ENCODE peak calls at places on chromosomes 16 and 17, in four cellular contexts. Y is H1, J is H9, R is IMR-90. Q is an unnamed sample. For H3K79me1, the result is how much of the 10 kb centered on the place peaks cover.

GRCh38 chr17:50955667-50956120 is 89.5 kb upstream of the TOB1 start:
- DNase-seq in Y (peak), J (no peak), R (no peak), Q (no peak)

GRCh38 chr16:5214466-5214865 is 116.9 kb upstream of the EEF2KMT start:
- DNase-seq in Y (no peak), J (no peak), R (no peak), Q (no peak)

GRCh38 chr17:927611-928461 is 51.7 kb downstream of the NXN start:
- DNase-seq in Y (no peak), J (no peak), R (peak), Q (peak)

GRCh38 chr17:43094129-43094834 is 30.9 kb downstream of the BRCA1 start:
- DNase-seq in Y (no peak), J (no peak), R (peak), Q (no peak)

GRCh38 chr17:39231587-39232551 is 6.1 kb upstream of the STAC2 start:
- DNase-seq in Y (peak), J (peak), R (peak), Q (peak)

GRCh38 chr17:80117491-80118401 is 16.4 kb downstream of the GAA start:
- DNase-seq in Y (peak), J (peak), R (no peak), Q (no peak)

GRCh38 chr16:89291355-89291754 is 73.9 kb downstream of the ZNF778 start:
- DNase-seq in Y (no peak), J (no peak), R (no peak), Q (no peak)

GRCh38 chr17:48612456-48612853 is 1.6 kb upstream of the HOXB7 start:
- DNase-seq in Y (no peak), J (no peak), R (peak), Q (no peak)

GRCh38 chr17:81135503-81136283 is 29.6 kb upstream of the PVALEF start:
- DNase-seq in Y (no peak), J (no peak), R (no peak), Q (no peak)

GRCh38 chr17:47267354-47267828 is 13.8 kb downstream of the ITGB3 start:
- DNase-seq in Y (no peak), J (no peak), R (peak), Q (peak)

GRCh38 chr17:39196191-39196819 is 1.2 kb downstream of the CACNB1 start:
- DNase-seq in Y (no peak), J (peak), R (no peak), Q (no peak)

GRCh38 chr17:62966426-62967110 is 533 bp downstream of the TANC2 start:
- DNase-seq in Y (peak), J (peak), R (peak), Q (peak)

GRCh38 chr16:11408261-11408660 is 63.0 kb downstream of the RMI2 start:
- DNase-seq in Y (no peak), J (no peak), R (peak), Q (no peak)

GRCh38 chr17:39462644-39463375 is 1.5 kb downstream of the CDK12 start:
- DNase-seq in Y (peak), J (no peak), R (peak), Q (peak)

GRCh38 chr17:65557349-65558310 is 3.8 kb downstream of the AXIN2 start:
- DNase-seq in Y (no peak), J (no peak), R (peak), Q (no peak)

GRCh38 chr17:67289174-67289876 is 44.3 kb upstream of the HELZ start:
- DNase-seq in Y (no peak), J (peak), R (peak), Q (no peak)

GRCh38 chr17:74647871-74648672 is 24.5 kb upstream of the CD300E start:
- DNase-seq in Y (no peak), J (no peak), R (no peak), Q (no peak)

GRCh38 chr17:49752508-49752907 is 11.4 kb downstream of the FAM117A start:
- DNase-seq in Y (no peak), J (no peak), R (no peak), Q (no peak)

GRCh38 chr17:2198917-2199316 is 104.7 kb downstream of the SMG6 start:
- DNase-seq in Y (no peak), J (no peak), R (peak), Q (no peak)

GRCh38 chr17:82444941-82445521 is 5.5 kb downstream of the CYBC1 start:
- DNase-seq in Y (no peak), J (peak), R (no peak), Q (no peak)

GRCh38 chr16:59021751-59022150 is 287.6 kb upstream of the GOT2 start:
- DNase-seq in Y (no peak), J (no peak), R (peak), Q (no peak)

GRCh38 chr16:85428899-85429775 is 184.0 kb upstream of the GSE1 start:
- DNase-seq in Y (peak), J (no peak), R (no peak), Q (no peak)

GRCh38 chr17:64380985-64381384 is 9.7 kb downstream of the PECAM1 start:
- DNase-seq in Y (no peak), J (no peak), R (no peak), Q (no peak)

GRCh38 chr17:4497101-4497824 is 1.4 kb upstream of the SPNS2 start:
- DNase-seq in Y (no peak), J (no peak), R (peak), Q (no peak)

GRCh38 chr17:19244357-19244756 is 7.2 kb downstream of the EPN2 start:
- DNase-seq in Y (no peak), J (no peak), R (no peak), Q (no peak)

GRCh38 chr16:57229079-57229478 is 16.0 kb upstream of the ARL2BP start:
- DNase-seq in Y (no peak), J (no peak), R (no peak), Q (no peak)

GRCh38 chr17:70875729-70876344 is 706.5 kb downstream of the KCNJ2 start:
- DNase-seq in Y (no peak), J (no peak), R (no peak), Q (peak)

GRCh38 chr16:87365021-87365713 is 18.4 kb downstream of the FBXO31 start:
- DNase-seq in Y (no peak), J (no peak), R (no peak), Q (no peak)
- H3K79me1 ChIP-seq in Y (under half), J (under half), R (under half), Q (under half)

GRCh38 chr17:29862951-29863350 is 67.1 kb downstream of the SSH2 start:
- DNase-seq in Y (no peak), J (no peak), R (no peak), Q (no peak)

GRCh38 chr17:29870836-29871430 is 59.1 kb downstream of the SSH2 start:
- DNase-seq in Y (no peak), J (no peak), R (no peak), Q (no peak)

GRCh38 chr17:29867643-29868181 is 62.3 kb downstream of the SSH2 start:
- DNase-seq in Y (no peak), J (no peak), R (no peak), Q (no peak)

GRCh38 chr17:29862127-29862526 is 67.9 kb downstream of the SSH2 start:
- DNase-seq in Y (no peak), J (no peak), R (no peak), Q (no peak)

DNA sequence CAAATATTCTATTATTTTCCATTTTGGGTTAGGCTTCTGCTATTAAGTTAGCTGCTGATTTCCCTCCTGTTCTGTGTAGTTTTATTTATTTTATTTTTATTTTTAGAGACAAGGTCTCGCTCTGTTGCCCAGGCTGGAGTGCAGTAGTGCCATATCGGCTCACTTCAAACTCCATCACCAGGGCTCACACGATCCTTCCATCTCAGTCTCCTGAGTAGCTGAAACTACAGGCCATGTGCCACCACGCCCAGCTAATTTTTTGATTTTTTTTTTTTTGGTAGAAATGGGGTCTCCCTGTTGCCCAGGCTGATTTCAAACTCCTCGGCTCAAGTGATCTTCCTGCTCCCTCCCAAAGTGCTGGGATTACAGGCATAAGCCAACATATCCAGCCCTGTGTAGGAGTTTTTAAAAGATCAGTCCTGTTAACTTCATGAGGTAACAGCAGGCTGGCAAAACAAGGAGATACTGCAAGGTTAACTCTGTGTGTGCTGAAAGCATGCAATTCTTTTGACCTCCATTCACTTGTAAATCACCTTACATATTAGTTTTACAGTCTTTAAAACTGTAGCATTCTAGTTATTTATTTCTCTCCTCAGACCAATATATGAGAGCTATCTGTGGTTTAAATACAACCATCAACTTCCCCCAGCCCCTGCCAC is 63.2 kb downstream of the SSH2 start:
- DNase-seq in Y (no peak), J (no peak), R (no peak), Q (no peak)
- H3K79me1 ChIP-seq in Y (under half), J (under half), R (under half), Q (under half)

GRCh38 chr17:76889323-76889722 is 21.1 kb downstream of the MGAT5B start:
- DNase-seq in Y (no peak), J (no peak), R (no peak), Q (no peak)

GRCh38 chr17:76892329-76892728 is 24.1 kb downstream of the MGAT5B start:
- DNase-seq in Y (no peak), J (no peak), R (no peak), Q (no peak)

GRCh38 chr17:76894842-76895241 is 26.6 kb downstream of the MGAT5B start:
- DNase-seq in Y (no peak), J (no peak), R (no peak), Q (no peak)

GRCh38 chr17:76897023-76897422 is 28.8 kb downstream of the MGAT5B start:
- DNase-seq in Y (no peak), J (no peak), R (no peak), Q (no peak)

DNA sequence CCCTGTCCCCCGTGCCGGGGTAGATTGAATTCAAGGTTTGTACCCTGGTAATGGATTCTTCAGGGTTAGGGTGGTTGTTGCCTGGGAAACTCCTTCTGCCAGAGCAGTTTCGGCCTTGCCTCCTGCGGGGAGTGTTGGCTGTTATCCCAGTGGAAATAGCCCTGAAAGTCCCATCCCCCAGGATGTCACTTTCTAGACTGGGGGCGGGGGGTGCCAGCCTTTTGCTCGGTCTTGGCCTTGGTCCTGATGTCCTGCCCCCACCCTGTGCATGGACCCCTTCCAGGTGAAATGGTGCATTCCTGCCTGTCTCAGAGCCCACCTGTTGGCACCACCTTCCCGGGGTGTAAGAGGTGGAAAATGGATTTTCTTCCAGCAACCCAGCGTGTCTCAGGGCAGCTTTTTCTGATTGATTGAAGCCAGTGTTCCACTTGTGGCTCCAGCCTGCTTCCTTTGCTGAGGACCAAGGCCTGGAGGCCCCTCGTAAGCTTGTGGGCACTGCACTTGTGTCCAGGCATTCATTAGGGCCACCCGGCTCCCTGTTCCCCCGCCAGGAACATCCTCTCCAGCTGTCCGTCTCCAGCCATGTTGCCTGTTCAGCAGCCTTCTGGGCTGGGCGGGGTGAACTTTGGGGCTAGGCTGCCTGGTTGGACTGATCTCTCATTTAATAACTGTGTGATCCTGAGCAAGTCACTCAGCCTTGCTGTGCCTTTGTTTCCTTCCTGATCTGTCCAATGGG is 25.6 kb downstream of the MGAT5B start:
- DNase-seq in Y (no peak), J (no peak), R (no peak), Q (no peak)
- H3K79me1 ChIP-seq in Y (under half), J (under half), R (under half), Q (under half)

GRCh38 chr17:75900691-75901533 is 3.8 kb downstream of the MRPL38 start:
- DNase-seq in Y (no peak), J (peak), R (no peak), Q (no peak)
- H3K79me1 ChIP-seq in Y (under half), J (under half), R (under half), Q (under half)

DNA sequence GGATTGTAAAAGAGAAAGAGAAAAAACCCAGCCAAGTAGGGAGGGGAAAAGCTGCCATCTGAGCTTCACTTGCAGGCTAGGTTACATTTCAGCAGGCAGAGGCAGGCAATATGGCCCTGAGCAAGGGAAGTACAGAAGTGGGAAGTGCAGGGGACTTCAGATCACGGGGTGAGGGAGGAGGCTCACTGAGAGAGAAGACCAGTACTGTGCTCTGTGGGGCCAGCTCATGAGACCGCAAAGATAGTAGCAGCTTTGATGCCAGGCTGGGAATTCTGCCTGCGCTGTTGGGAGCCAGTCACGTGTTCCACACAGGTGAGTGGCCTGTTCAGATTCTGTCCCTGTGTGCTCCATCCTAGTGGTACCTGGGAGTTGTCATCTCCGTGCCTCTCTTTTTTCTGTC is 230.7 kb downstream of the MSI2 start:
- DNase-seq in Y (no peak), J (no peak), R (no peak), Q (no peak)
- H3K79me1 ChIP-seq in Y (under half), J (under half), R (under half), Q (under half)

DNA sequence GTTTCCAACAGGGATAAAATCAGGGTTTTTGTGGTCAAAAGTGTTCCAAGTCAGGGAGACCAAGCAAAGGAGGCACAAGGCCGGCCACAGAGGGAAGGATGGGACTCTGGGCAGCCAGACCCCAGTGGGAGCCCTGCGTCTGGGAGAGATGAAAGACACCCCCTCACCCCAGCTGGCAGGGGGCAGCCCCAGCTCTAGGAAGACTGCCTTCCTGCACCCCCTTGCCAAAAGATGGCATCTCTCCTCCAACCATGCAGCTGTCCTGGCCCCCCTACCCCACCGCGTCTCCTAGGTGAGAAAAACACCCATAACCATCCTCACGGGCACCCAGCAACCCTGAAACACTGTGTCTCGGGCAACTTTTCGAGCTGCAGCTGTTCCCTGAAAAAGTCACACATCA is 51.3 kb downstream of the CUEDC1 start:
- DNase-seq in Y (no peak), J (no peak), R (no peak), Q (no peak)
- H3K79me1 ChIP-seq in Y (under half), J (under half), R (half or more), Q (under half)

DNA sequence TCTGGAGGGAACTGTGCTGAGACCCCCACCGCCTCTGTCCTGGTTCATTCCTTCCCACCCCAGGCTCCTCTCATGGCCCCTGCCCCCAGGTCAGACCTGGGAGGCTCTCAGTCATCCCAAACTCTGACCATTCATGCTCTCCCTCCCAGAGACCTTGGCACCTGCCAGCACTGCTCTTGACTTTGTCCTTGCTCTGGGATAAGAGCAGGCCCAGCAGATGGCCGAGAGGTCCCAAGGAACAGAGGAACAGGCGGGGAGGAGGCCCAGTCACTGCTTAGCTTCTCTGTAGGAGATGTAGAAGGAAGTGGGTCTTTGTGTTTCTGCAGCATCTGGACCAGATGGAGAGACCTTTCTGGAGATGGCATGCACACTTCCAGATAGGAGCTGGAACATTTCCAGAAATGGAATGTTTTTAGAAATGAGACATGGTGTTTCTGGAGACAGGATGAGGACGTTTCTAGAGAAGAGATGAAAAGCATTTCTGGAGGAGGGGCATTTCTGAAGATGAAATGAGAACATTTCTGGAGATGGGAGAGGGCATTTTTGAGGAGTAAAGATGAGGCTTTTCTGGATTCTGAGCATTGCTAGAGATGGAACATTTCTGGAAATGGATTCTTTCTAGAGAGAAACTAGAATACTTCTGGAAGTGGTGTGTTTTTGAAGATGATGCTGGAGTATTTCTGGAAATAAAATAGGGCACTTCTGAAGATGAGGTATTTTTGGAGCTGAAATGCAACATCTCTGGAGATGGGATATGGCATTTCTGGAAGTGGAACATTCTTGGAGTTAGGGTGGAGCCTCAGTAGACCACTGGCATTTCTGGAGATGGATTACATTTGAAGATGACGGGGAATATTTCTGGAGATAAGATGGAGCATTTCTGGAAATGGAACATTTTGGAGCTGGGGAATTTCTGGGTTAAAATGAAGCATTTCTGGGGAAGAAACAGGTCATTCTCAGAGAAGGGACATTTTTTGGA is 55.2 kb downstream of the RAI1 start:
- DNase-seq in Y (no peak), J (no peak), R (peak), Q (no peak)
- H3K79me1 ChIP-seq in Y (under half), J (under half), R (under half), Q (under half)

GRCh38 chr16:70694088-70694487 is 8.2 kb upstream of the MTSS2 start:
- DNase-seq in Y (no peak), J (peak), R (peak), Q (peak)

GRCh38 chr16:70694517-70695218 is 8.8 kb upstream of the MTSS2 start:
- DNase-seq in Y (no peak), J (no peak), R (no peak), Q (no peak)

GRCh38 chr16:70692481-70693203 is 6.8 kb upstream of the MTSS2 start:
- DNase-seq in Y (no peak), J (no peak), R (no peak), Q (no peak)

GRCh38 chr16:70692130-70692470 is 6.2 kb upstream of the MTSS2 start:
- DNase-seq in Y (no peak), J (no peak), R (no peak), Q (no peak)

DNA sequence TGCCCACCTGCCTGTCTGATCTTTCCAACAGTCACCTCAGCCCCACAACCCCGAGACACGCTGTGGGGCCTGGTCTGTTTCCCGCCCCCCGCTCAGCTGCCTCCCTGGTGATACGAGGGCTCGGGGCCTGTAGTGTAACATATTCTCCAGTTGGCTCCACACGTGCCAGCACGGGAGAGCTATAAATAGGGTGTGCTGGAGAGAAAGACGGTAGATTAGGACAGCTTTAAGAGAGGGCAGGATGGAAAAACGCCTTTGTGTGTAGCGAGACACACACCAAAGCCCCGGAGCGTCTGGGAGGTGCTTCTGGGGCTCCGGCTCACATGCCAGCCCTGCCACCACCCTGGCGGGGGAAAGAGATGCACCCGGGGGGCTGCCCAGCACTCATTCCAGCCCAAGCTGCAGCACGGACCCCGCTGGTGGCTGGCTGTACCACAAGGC is 7.4 kb upstream of the MTSS2 start:
- DNase-seq in Y (no peak), J (no peak), R (no peak), Q (no peak)
- H3K79me1 ChIP-seq in Y (under half), J (under half), R (under half), Q (under half)